ENCODE peak calls at places on chromosomes 13 and 19, in eight cellular contexts. S is natural killer cell; E is A673; A is cardiac fibroblast; B is CD4-positive, alpha-beta T cell; L is GM13976; V is stomach; I is fibroblast of lung. Z is an unnamed sample.

GRCh38 chr19:38812841-38813320 is at the start of gene LGALS4:
- DNase-seq in S (no peak), E (no peak), A (no peak), B (no peak), L (no peak), V (peak; percentile 93), I (no peak), Z (no peak)

GRCh38 chr19:35135389-35135909 is 590 bp upstream of the LGI4 start:
- DNase-seq in S (peak; percentile 64), E (peak; percentile 72), A (peak; percentile 69), B (peak; percentile 42), L (peak; percentile 92), V (peak; percentile 82), I (peak; percentile 65), Z (peak; percentile 63)

GRCh38 chr19:33290956-33291622 is 11.2 kb downstream of the CEBPA start:
- DNase-seq in S (no peak), E (no peak), A (no peak), B (no peak), L (no peak), V (no peak), I (no peak), Z (no peak)

GRCh38 chr13:113552786-113553540 is 31.6 kb upstream of the TFDP1 start:
- DNase-seq in S (no peak), E (no peak), A (no peak), B (no peak), L (no peak), V (peak; percentile 7), I (no peak), Z (no peak)

GRCh38 chr19:46601318-46602224 is at the start of gene CALM3:
- DNase-seq in S (no peak), E (no peak), A (no peak), B (no peak), L (peak; percentile 48), V (no peak), I (no peak), Z (no peak)

GRCh38 chr13:113935081-113935511 is 38.8 kb downstream of the C13orf46 start:
- DNase-seq in S (no peak), E (no peak), A (no peak), B (no peak), L (no peak), V (no peak), I (no peak), Z (no peak)

GRCh38 chr13:76016799-76017198 is 380.7 kb downstream of the LMO7 start:
- DNase-seq in S (no peak), E (peak; percentile 48), A (peak; percentile 57), B (no peak), L (peak; percentile 16), V (no peak), I (peak; percentile 27), Z (no peak)

GRCh38 chr13:73608731-73609485 is 525.3 kb downstream of the KLF12 start:
- DNase-seq in S (no peak), E (no peak), A (no peak), B (no peak), L (no peak), V (no peak), I (no peak), Z (no peak)

GRCh38 chr13:91740811-91741210 is 342.4 kb downstream of the GPC5 start:
- DNase-seq in S (no peak), E (no peak), A (no peak), B (no peak), L (no peak), V (no peak), I (no peak), Z (no peak)

DNA sequence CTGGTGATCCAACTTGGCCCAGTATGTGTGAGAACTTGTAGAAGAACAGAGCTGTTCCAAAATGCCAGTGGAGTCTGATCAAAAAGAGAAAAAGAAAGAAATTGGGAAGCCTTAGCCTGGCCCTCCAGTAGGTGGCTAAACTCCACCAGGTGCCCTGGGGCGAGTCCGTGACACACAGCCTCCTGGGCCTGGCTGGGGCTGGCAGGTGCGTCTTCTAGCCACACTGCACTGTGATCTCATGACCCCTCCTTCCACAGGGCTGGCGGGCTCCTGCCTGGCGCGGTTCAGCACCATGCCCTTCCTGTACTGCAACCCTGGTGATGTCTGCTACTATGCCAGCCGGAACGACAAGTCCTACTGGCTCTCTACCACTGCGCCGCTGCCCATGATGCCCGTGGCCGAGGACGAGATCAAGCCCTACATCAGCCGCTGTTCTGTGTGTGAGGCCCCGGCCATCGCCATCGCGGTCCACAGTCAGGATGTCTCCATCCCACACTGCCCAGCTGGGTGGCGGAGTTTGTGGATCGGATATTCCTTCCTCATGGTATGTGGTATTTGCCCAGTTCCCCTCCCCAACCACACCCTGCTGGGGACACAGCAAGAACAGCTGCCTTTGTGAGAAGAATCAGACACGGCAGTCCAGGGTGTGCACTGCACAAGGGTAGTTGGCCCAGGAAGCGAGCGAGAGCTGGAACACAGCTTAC is 53.7 kb downstream of the RAB20 start:
- DNase-seq in S (no peak), E (no peak), A (no peak), B (no peak), L (no peak), V (peak; percentile 91), I (no peak), Z (no peak)
- TF ChIP-seq CTCF in S (no peak), E (no peak), A (peak; percentile 8), B (no peak), L (no peak), V (peak; percentile 54), I (no peak), Z (no peak)

GRCh38 chr19:795691-796581 is 1.3 kb upstream of the PTBP1 start:
- DNase-seq in S (no peak), E (no peak), A (no peak), B (no peak), L (no peak), V (no peak), I (no peak), Z (no peak)

GRCh38 chr19:797528-798414 is 519 bp downstream of the PTBP1 start:
- DNase-seq in S (peak; percentile 90), E (peak; percentile 96), A (peak; percentile 90), B (peak; percentile 81), L (peak; percentile 99), V (peak; percentile 93), I (peak; percentile 90), Z (peak; percentile 86)

GRCh38 chr19:798415-799075 is 1.3 kb downstream of the PTBP1 start:
- DNase-seq in S (no peak), E (no peak), A (no peak), B (no peak), L (no peak), V (no peak), I (no peak), Z (peak; percentile 36)

GRCh38 chr19:794989-795658 is 2.1 kb upstream of the PTBP1 start:
- DNase-seq in S (no peak), E (no peak), A (no peak), B (no peak), L (no peak), V (no peak), I (no peak), Z (no peak)

DNA sequence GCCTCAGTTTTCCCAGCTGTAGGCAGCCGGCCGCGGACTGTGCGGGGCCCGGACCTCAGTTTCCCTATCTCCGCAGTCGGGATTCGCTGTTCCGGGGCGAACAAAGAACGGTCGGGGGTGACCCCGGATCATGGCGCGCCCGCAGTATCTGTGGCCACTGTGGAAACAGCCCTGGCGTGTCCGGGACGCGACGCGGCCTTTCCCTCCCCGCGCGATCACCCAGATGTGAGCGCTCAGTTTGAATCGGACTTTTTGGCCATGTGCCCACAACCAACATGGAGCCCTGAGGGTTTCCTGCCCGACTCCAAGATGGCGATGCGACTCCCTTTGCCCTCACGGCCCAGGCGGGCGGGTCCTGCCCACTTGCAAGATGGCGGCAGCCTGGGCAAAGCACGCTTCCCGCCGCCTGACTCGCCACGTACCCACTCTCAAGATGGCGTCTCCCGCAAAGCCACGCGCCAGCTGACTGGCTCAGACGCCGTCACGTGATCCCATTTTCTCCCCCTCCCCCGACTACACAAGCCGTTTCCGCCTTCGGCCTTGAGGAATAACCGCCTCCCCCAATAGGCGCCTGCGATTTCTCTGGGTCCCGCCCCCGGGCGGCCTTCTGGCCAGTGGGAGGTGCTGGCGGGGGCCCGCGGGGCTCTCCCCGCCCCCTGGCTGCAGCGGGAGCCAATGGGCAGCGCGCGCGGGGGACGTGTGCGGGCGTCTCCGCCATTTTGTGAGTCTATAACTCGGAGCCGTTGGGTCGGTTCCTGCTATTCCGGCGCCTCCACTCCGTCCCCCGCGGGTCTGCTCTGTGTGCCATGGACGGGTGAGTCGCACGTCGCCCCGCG is at the start of gene PTBP1:
- DNase-seq in S (peak; percentile 98), E (peak; percentile 100), A (peak; percentile 100), B (peak; percentile 100), L (peak; percentile 99), V (peak; percentile 100), I (peak; percentile 100), Z (peak; percentile 97)
- TF ChIP-seq CTCF in S (no peak), E (no peak), A (no peak), B (no peak), L (no peak), V (no peak), I (no peak), Z (no peak)

GRCh38 chr19:1259873-1260748 is 9.0 kb upstream of the CIRBP start:
- DNase-seq in S (peak; percentile 67), E (no peak), A (peak; percentile 48), B (peak; percentile 51), L (no peak), V (no peak), I (no peak), Z (peak; percentile 71)

GRCh38 chr19:1261863-1262686 is 7.1 kb upstream of the CIRBP start:
- DNase-seq in S (no peak), E (no peak), A (peak; percentile 39), B (no peak), L (no peak), V (peak; percentile 96), I (no peak), Z (peak; percentile 53)

GRCh38 chr19:1262687-1263123 is 6.4 kb upstream of the CIRBP start:
- DNase-seq in S (no peak), E (no peak), A (no peak), B (no peak), L (no peak), V (no peak), I (no peak), Z (no peak)

GRCh38 chr19:1260749-1261511 is 8.2 kb upstream of the CIRBP start:
- DNase-seq in S (peak; percentile 96), E (peak; percentile 98), A (peak; percentile 97), B (peak; percentile 96), L (peak; percentile 96), V (peak; percentile 97), I (peak; percentile 96), Z (peak; percentile 95)

GRCh38 chr19:1261512-1261862 is 7.6 kb upstream of the CIRBP start:
- DNase-seq in S (no peak), E (peak; percentile 75), A (no peak), B (no peak), L (no peak), V (no peak), I (no peak), Z (peak; percentile 52)
- TF ChIP-seq CTCF in S (no peak), E (peak; percentile 42), A (peak; percentile 25), B (peak; percentile 10), L (no peak), V (no peak), I (no peak), Z (no peak)

GRCh38 chr13:53775807-53776206 is 747.2 kb downstream of the OLFM4 start:
- DNase-seq in S (no peak), E (no peak), A (no peak), B (no peak), L (no peak), V (no peak), I (no peak), Z (no peak)
- TF ChIP-seq CTCF in S (no peak), E (no peak), A (no peak), B (no peak), L (no peak), V (no peak), I (no peak), Z (no peak)

Z was measured in activated B cell treated with CpG ODN at 0.5 μM for 24 hours.